ENCODE peak calls at places on chromosomes 5 and 9, in six cellular contexts. N is B cell, Q is mucosa of descending colon, P is esophagus squamous epithelium, L is GM12878, G is lower leg skin. Y is an unnamed sample.

GRCh38 chr9:109013678-109014145 is 413 bp upstream of the CTNNAL1 start:
- DNase-seq in P (no peak), L (no peak), G (no peak), N (no peak), Q (no peak), Y (no peak)

GRCh38 chr5:141604318-141604717 is 14.5 kb downstream of the DIAPH1 start:
- DNase-seq in G (peak), N (no peak), P (no peak), Q (no peak), L (no peak), Y (no peak)

GRCh38 chr5:11054014-11054413 is 293.0 kb upstream of the DAP start:
- DNase-seq in P (no peak), Q (no peak), G (no peak), L (no peak), N (no peak), Y (no peak)

GRCh38 chr5:61667523-61668229 is 335.6 kb downstream of the ZSWIM6 start:
- DNase-seq in Q (no peak), N (no peak), L (no peak), G (no peak), P (no peak), Y (no peak)

GRCh38 chr5:32277782-32278181 is 35.0 kb downstream of the MTMR12 start:
- DNase-seq in Q (no peak), N (no peak), P (no peak), L (no peak), G (no peak), Y (no peak)

GRCh38 chr5:111829701-111830100 is 72.7 kb upstream of the NREP start:
- DNase-seq in G (no peak), L (no peak), P (no peak), Q (no peak), N (no peak), Y (no peak)

GRCh38 chr5:39373797-39374196 is 9.5 kb upstream of the C9 start:
- DNase-seq in L (no peak), Q (no peak), N (no peak), G (no peak), P (no peak), Y (no peak)

GRCh38 chr9:115649991-115650472 is 503.6 kb upstream of the PAPPA start:
- DNase-seq in Q (peak), G (peak), P (no peak), N (no peak), L (no peak), Y (no peak)

GRCh38 chr5:180595381-180596114 is 4.2 kb upstream of the SCGB3A1 start:
- DNase-seq in N (no peak), G (no peak), P (no peak), L (no peak), Q (no peak), Y (no peak)

GRCh38 chr5:149935431-149935901 is 9.1 kb downstream of the PDE6A start:
- DNase-seq in Q (no peak), L (no peak), N (no peak), G (peak), P (no peak), Y (no peak)

GRCh38 chr5:40784027-40784653 is 14.0 kb downstream of the PRKAA1 start:
- DNase-seq in Q (no peak), P (no peak), G (no peak), N (no peak), L (no peak), Y (no peak)

GRCh38 chr9:16413509-16414016 is 456.9 kb downstream of the BNC2 start:
- DNase-seq in Q (no peak), G (no peak), P (no peak), L (no peak), N (no peak), Y (no peak)

GRCh38 chr5:124888622-124889521 is 142.4 kb upstream of the ZNF608 start:
- DNase-seq in L (no peak), Q (no peak), N (no peak), P (no peak), G (no peak), Y (no peak)

GRCh38 chr5:34002629-34003328 is 5.1 kb downstream of the AMACR start:
- DNase-seq in N (no peak), G (no peak), P (no peak), L (no peak), Q (no peak), Y (no peak)

GRCh38 chr9:99173570-99174504 is 47.9 kb downstream of the ALG2 start:
- DNase-seq in Q (no peak), N (peak), P (no peak), G (no peak), L (no peak), Y (peak)

GRCh38 chr5:157511656-157512644 is 51.9 kb downstream of the NIPAL4 start:
- DNase-seq in G (peak), Q (peak), P (peak), N (no peak), L (no peak), Y (no peak)

GRCh38 chr9:89602978-89603628 is 1.7 kb upstream of the GADD45G start:
- DNase-seq in N (peak), P (peak), L (peak), G (peak), Q (peak), Y (peak)

GRCh38 chr5:83000448-83000847 is 76.7 kb downstream of the TMEM167A start:
- DNase-seq in N (no peak), P (no peak), G (no peak), Q (no peak), L (no peak), Y (no peak)

GRCh38 chr9:79896390-79896789 is 324.6 kb downstream of the TLE4 start:
- DNase-seq in P (no peak), N (no peak), G (no peak), Q (no peak), L (no peak), Y (no peak)

GRCh38 chr5:178786859-178787499 is 56.5 kb upstream of the ZNF354A start:
- DNase-seq in P (no peak), L (no peak), G (no peak), N (no peak), Q (no peak), Y (no peak)

GRCh38 chr5:90475436-90475980 is 844 bp downstream of the POLR3G start:
- DNase-seq in G (no peak), L (no peak), N (no peak), P (no peak), Q (no peak), Y (no peak)

DNA sequence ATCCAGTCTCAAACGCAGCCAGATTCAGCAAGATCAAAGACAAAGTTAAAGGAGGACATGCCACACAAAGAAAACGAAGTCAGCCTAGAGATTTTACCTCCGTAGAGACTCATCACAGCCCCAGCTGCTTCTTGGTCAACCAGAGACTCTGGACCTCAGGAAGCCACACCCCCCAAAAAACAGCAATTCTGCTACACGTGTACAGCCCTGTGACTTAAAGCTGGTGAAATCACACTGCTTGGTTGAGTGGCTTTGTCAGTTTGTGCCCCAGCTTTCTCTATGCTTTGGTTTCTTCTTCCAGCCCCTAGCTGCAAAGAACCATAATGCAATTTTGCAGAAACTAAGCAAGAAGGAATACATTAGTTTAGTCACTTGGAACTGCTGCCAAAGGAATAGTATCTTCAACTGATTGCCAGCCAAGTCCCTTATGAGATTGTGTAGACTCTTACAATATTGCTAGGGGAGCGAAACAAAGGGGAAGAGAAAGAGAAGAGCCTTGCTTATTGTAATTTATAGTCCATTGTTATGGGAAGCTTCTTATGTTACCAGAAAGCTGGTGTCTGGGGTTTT is 158.8 kb upstream of the ZNF462 start:
- DNase-seq in Q (no peak), P (no peak), N (no peak), L (no peak), G (no peak), Y (no peak)
- TF ChIP-seq CTCF in Q (no peak), P (no peak), N (no peak), L (no peak), G (no peak), Y (no peak)

GRCh38 chr5:37495668-37496067 is 116.5 kb downstream of the WDR70 start:
- DNase-seq in G (no peak), N (no peak), L (no peak), Q (no peak), P (no peak), Y (no peak)

GRCh38 chr5:37492778-37493555 is 113.8 kb downstream of the WDR70 start:
- DNase-seq in Q (no peak), G (no peak), N (no peak), P (no peak), L (no peak), Y (no peak)

GRCh38 chr5:37494756-37495155 is 115.6 kb downstream of the WDR70 start:
- DNase-seq in G (peak), L (no peak), P (no peak), Q (no peak), N (no peak), Y (no peak)

GRCh38 chr5:37496902-37497445 is 117.9 kb downstream of the WDR70 start:
- DNase-seq in G (no peak), P (no peak), Q (no peak), N (no peak), L (no peak), Y (no peak)

DNA sequence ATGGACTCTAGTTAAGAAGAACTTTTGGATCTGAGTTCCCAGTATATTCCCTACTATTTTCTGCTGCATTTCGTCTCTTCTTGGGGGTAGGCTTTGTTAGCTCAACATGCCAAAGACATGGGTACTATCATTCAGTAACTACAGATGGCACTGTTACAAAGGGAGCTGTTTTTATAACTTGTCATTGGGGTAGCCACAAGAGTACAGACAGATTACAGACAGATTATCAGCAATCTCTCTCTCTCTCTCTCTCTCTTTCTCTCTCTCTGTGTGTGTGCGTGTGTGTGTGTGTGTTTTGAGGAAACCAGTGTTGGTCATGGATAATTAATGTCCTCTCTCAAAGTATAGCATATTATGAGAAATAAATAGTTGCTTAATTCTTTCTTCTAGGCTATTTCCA is 116.1 kb downstream of the WDR70 start:
- DNase-seq in L (no peak), N (no peak), P (no peak), G (no peak), Q (no peak), Y (no peak)
- TF ChIP-seq CTCF in L (no peak), N (no peak), P (no peak), G (no peak), Q (no peak), Y (no peak)

DNA sequence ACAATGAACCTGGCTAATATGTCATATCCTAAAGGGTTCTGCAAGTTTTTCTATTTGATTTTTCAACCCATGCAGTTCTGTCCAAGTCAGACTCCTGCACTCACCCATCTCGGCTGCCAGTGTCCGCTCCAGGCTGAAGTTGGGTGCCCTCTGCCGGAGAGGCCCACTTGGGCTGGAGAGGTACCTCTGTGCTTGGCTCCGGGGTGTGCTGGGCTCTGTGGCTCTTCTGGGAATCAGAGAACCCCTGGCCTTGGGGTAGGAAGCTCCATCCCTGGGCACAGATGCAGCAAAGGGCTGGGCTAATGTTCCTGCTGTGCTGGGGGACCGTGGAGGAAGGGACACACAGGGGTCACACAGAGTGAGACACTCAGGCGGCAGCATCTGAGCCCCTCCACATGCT is 26.2 kb downstream of the ORM2 start:
- DNase-seq in G (no peak), L (no peak), Q (no peak), P (no peak), N (no peak), Y (no peak)
- TF ChIP-seq CTCF in G (no peak), L (no peak), Q (no peak), P (no peak), N (no peak), Y (no peak)

DNA sequence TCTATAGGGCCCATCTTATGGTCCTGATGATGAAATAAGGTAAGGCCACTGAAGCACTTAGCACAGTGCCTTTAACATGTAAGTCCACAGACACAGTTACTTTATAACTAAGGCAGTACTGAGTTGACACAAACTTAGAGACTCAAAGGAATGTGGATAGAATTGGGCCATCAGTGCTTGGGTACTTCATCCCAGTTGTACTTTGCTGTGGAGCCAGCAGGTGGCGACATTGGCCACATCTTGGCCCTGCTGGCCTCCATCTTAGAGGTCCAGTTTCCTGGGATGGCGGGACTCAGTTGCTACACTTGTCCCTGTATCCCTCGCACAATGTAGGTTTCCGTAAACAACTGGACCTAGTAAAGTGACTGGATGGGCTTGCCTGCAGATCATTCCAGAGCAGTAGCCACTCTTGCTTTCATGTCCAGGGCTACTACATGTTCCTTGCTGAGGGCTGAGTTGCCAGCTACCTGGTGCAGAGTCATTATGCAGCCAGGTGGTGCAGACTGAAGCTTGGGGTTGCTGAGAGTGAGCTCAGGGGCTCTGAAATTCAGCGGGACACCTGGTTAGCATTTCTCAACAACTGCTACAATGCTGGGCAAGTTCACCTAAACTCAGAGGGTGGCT is 10.6 kb downstream of the MTAP start:
- DNase-seq in N (peak), P (no peak), G (peak), L (no peak), Q (peak), Y (peak)
- TF ChIP-seq CTCF in N (peak), P (peak), G (no peak), L (peak), Q (peak), Y (peak)

Y was measured in GM13976.